ENCODE peak calls at places on chromosomes 16 and 17, in five cellular contexts. N is A549, C is mammary epithelial cell, T is SJSA1, Z is dorsolateral prefrontal cortex. P is an unnamed sample.

GRCh38 chr17:29884995-29885394 is 45.0 kb downstream of the SSH2 start:
- DNase-seq in T (no peak), C (no peak), Z (no peak), N (no peak), P (no peak)

GRCh38 chr16:85658504-85659326 is 30.0 kb downstream of the GINS2 start:
- DNase-seq in N (no peak), Z (no peak), C (no peak), T (no peak), P (no peak)

GRCh38 chr17:1275962-1276736 is 3.3 kb upstream of the TRARG1 start:
- DNase-seq in C (no peak), T (peak; percentile 66), N (peak; percentile 79), Z (peak; percentile 45), P (no peak)

GRCh38 chr16:70466812-70467090 is 12.4 kb downstream of the FCSK start:
- DNase-seq in C (no peak), Z (no peak), T (no peak), N (no peak), P (no peak)

GRCh38 chr17:32496348-32497078 is 9.7 kb downstream of the CDK5R1 start:
- DNase-seq in N (no peak), C (peak; percentile 73), T (peak; percentile 89), Z (no peak), P (no peak)

GRCh38 chr17:17739388-17740066 is 58.3 kb downstream of the RAI1 start:
- DNase-seq in Z (peak; percentile 52), N (peak; percentile 88), T (peak; percentile 76), C (peak; percentile 42), P (no peak)

GRCh38 chr16:19184823-19185509 is 16.9 kb downstream of the SYT17 start:
- DNase-seq in T (no peak), C (no peak), Z (no peak), N (no peak), P (no peak)

GRCh38 chr17:1779571-1780074 is 17.8 kb downstream of the SERPINF1 start:
- DNase-seq in N (no peak), Z (no peak), C (peak; percentile 85), T (peak; percentile 85), P (peak; percentile 91)

GRCh38 chr16:88649924-88650748 is 717 bp downstream of the CYBA start:
- DNase-seq in Z (no peak), N (no peak), C (no peak), T (no peak), P (no peak)

GRCh38 chr17:28726396-28726911 is 421 bp upstream of the TLCD1 start:
- DNase-seq in N (peak; percentile 75), T (peak; percentile 73), Z (no peak), C (peak; percentile 73), P (no peak)

GRCh38 chr16:15856901-15857778 is at the start of gene MYH11:
- DNase-seq in N (no peak), Z (no peak), T (no peak), C (peak; percentile 31), P (no peak)

GRCh38 chr17:68803122-68803615 is 152.0 kb downstream of the ABCA8 start:
- DNase-seq in N (no peak), C (no peak), T (no peak), Z (no peak), P (no peak)

GRCh38 chr17:47934856-47935255 is 6.5 kb upstream of the PNPO start:
- DNase-seq in Z (no peak), T (no peak), N (no peak), C (peak; percentile 27), P (peak; percentile 13)

GRCh38 chr16:17395849-17396480 is 74.8 kb downstream of the XYLT1 start:
- DNase-seq in T (no peak), C (no peak), N (no peak), Z (no peak), P (no peak)

GRCh38 chr16:89815639-89816348 is 653 bp downstream of the FANCA start:
- DNase-seq in T (no peak), Z (no peak), C (no peak), N (no peak), P (no peak)

GRCh38 chr17:16040710-16041251 is 41.2 kb downstream of the TTC19 start:
- DNase-seq in C (no peak), Z (no peak), T (no peak), N (no peak), P (no peak)

GRCh38 chr17:46818319-46818928 is at the start of gene WNT3:
- DNase-seq in Z (no peak), N (no peak), T (no peak), C (no peak), P (no peak)

GRCh38 chr16:80720759-80721470 is 83.5 kb downstream of the CDYL2 start:
- DNase-seq in C (peak; percentile 8), Z (no peak), N (no peak), T (no peak), P (no peak)

GRCh38 chr17:55577011-55577586 is 65.8 kb upstream of the SMIM36 start:
- DNase-seq in Z (no peak), T (peak; percentile 87), C (peak; percentile 84), N (no peak), P (peak; percentile 77)

GRCh38 chr17:38451840-38452529 is 23.7 kb downstream of the ARHGAP23 start:
- DNase-seq in C (no peak), N (no peak), T (peak; percentile 96), Z (no peak), P (peak; percentile 76)

GRCh38 chr17:50721194-50722010 is 2.0 kb downstream of the LUC7L3 start:
- DNase-seq in N (no peak), Z (no peak), C (no peak), T (no peak), P (no peak)

GRCh38 chr16:31216552-31217530 is at the start of gene PYDC1:
- DNase-seq in Z (no peak), N (no peak), C (no peak), T (no peak), P (no peak)
- H3K4me3 ChIP-seq in Z (peak within 1 kb of the TSS; percentile 63), N (peak within 1 kb of the TSS; percentile 53), C (peak within 1 kb of the TSS; percentile 15), T (no peak within 1 kb of the TSS), P (peak within 1 kb of the TSS; percentile 51)

GRCh38 chr16:66960270-66960669 is 796 bp upstream of the CES3 start:
- DNase-seq in Z (no peak), T (no peak), N (no peak), C (no peak), P (no peak)

GRCh38 chr16:66958857-66959644 is 2.0 kb upstream of the CES3 start:
- DNase-seq in N (no peak), Z (no peak), C (no peak), T (no peak), P (no peak)

GRCh38 chr16:66964049-66964448 is 3.0 kb downstream of the CES3 start:
- DNase-seq in N (no peak), T (no peak), C (no peak), Z (no peak), P (no peak)

GRCh38 chr16:66959645-66960177 is 1.4 kb upstream of the CES3 start:
- DNase-seq in Z (no peak), C (no peak), N (no peak), T (no peak), P (no peak)

GRCh38 chr16:66961065-66961744 is at the start of gene CES3:
- DNase-seq in T (peak; percentile 67), N (peak; percentile 80), C (peak; percentile 41), Z (peak; percentile 42), P (no peak)
- H3K4me3 ChIP-seq in T (no peak within 1 kb of the TSS), N (peak within 1 kb of the TSS; percentile 33), C (no peak within 1 kb of the TSS), Z (peak within 1 kb of the TSS; percentile 37), P (no peak within 1 kb of the TSS)

GRCh38 chr16:87582221-87582965 is 19.9 kb upstream of the JPH3 start:
- DNase-seq in N (no peak), T (peak; percentile 87), C (no peak), Z (no peak), P (peak; percentile 71)
- H3K4me3 ChIP-seq in N (peak overlapping the region; percentile 8), T (peak overlapping the region; percentile 31), C (no peak overlapping the region), Z (no peak overlapping the region), P (no peak overlapping the region)

DNA sequence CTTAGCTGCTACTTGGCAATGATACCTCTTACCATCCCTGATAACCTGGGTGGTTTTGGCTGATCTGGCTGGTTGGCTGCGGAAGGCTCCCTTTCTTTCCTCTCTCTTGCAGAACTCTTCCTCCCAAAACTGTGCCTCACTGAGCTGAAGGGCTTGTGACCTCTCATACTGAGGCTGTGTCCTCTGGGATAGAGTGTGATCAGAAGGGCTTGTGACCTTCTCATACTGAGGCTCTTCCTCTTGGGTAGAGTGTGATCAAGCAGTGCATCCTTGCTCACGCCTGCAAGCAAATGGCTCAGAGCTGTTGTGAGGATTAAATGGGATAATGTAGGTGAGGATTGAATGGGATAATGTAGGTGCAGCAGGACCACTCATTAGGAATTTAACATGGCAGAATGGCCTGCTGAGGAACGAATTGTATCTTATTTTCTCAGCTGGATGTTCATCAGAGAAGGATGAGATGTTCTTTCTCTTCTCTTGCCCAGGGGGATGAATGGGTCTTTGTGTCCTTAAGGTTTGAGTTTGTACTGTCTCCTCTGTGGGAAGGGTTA is 130.2 kb upstream of the HS3ST2 start:
- DNase-seq in Z (no peak), C (no peak), N (no peak), T (peak; percentile 32), P (no peak)
- H3K4me3 ChIP-seq in Z (no peak overlapping the region), C (no peak overlapping the region), N (no peak overlapping the region), T (no peak overlapping the region), P (no peak overlapping the region)

DNA sequence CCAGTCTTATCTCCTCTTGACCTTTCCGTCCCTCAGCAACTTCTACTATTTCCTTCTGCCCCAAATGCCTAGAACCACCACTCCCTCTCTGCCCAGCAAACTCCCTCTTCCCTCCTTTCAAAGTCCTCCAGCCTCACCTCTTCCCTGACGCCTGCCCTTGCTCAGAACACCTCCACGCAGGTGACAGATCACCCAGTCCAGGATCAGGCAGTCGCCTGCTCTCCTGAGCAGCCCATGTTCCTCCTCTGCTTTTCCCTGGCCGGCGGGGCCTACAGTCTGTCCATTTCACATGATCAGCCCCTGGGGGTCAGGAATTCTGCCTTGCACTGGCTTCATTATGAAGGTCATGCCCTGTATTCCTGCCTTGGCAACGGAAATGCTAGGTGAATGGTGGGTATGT is 422 bp downstream of the CD300LF start:
- DNase-seq in Z (no peak), T (no peak), N (no peak), C (no peak), P (no peak)
- H3K4me3 ChIP-seq in Z (peak overlapping the region; percentile 28), T (no peak overlapping the region), N (no peak overlapping the region), C (no peak overlapping the region), P (no peak overlapping the region)

DNA sequence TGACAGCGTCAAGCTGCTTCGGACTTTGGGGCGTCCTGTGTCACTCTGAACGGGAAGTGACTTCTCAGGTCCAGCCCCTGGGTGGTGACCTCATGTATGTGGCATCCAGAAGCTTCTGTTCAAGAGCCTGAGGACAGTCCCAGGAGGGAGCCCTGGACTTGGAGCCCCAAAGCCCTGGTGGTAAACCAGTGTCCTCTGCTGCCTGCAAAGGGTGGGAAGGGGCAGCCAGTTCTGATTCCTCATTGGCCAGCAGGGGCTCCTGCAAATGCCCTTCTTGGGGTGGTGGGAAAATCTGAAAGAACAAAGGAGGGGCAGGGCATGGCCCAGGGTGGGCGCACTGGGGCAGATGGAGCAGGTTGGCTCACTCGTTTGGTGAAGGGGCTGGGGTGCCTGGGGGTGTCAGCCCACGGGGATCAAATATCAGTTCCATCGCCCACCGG is 1.6 kb downstream of the OSGIN1 start:
- DNase-seq in Z (no peak), C (peak; percentile 28), T (peak; percentile 60), N (no peak), P (no peak)
- H3K4me3 ChIP-seq in Z (no peak overlapping the region), C (peak overlapping the region; percentile 10), T (no peak overlapping the region), N (peak overlapping the region; percentile 67), P (no peak overlapping the region)

GRCh38 chr17:77458202-77459017 is 317.6 kb downstream of the SEC14L1 start:
- DNase-seq in T (no peak), N (no peak), Z (no peak), C (no peak), P (no peak)
- H3K4me3 ChIP-seq in T (no peak overlapping the region), N (no peak overlapping the region), Z (no peak overlapping the region), C (no peak overlapping the region), P (no peak overlapping the region)

GRCh38 chr17:70658840-70659239 is 489.5 kb downstream of the KCNJ2 start:
- DNase-seq in N (no peak), T (no peak), Z (no peak), C (no peak), P (no peak)
- H3K4me3 ChIP-seq in N (no peak overlapping the region), T (no peak overlapping the region), Z (no peak overlapping the region), C (no peak overlapping the region), P (no peak overlapping the region)